ENCODE peak calls at places on chromosome 18, in six cellular contexts. E is amniotic stem cell, M is head of caudate nucleus, V is AG10803, I is activated T-helper 1 cell treated with Interleukin-2 at 50 U/mL for 16 hours, G is uterus. H is an unnamed sample.

GRCh38 chr18:79567481-79568147 is 112.0 kb upstream of the CTDP1 start:
- DNase-seq in M (no peak), G (peak), V (peak), I (no peak), E (peak), H (no peak)

GRCh38 chr18:59208602-59209001 is 11.4 kb upstream of the GRP start:
- DNase-seq in M (no peak), I (no peak), G (no peak), E (no peak), V (no peak), H (no peak)

GRCh38 chr18:63160172-63160995 is 159.2 kb downstream of the BCL2 start:
- DNase-seq in G (no peak), E (no peak), V (no peak), I (no peak), M (no peak), H (no peak)

GRCh38 chr18:8260319-8260718 is 348.9 kb upstream of the RAB12 start:
- DNase-seq in I (no peak), G (no peak), V (peak), E (no peak), M (no peak), H (peak)

GRCh38 chr18:73577365-73577764 is 570.3 kb downstream of the FBXO15 start:
- DNase-seq in M (no peak), G (no peak), I (no peak), V (peak), E (no peak), H (no peak)

GRCh38 chr18:12246849-12247808 is 7.0 kb upstream of the CIDEA start:
- DNase-seq in G (no peak), M (no peak), E (no peak), I (no peak), V (no peak), H (no peak)

GRCh38 chr18:50231621-50232020 is 34.7 kb downstream of the CFAP53 start:
- DNase-seq in E (no peak), M (no peak), G (no peak), I (no peak), V (no peak), H (no peak)

GRCh38 chr18:45277870-45278269 is 337.4 kb upstream of the SLC14A2 start:
- DNase-seq in I (no peak), E (no peak), G (no peak), M (no peak), V (no peak), H (no peak)

GRCh38 chr18:44792456-44793080 is 111.9 kb downstream of the SETBP1 start:
- DNase-seq in G (no peak), V (peak), I (no peak), M (no peak), E (peak), H (no peak)

GRCh38 chr18:11946756-11947155 is 34.6 kb upstream of the IMPA2 start:
- DNase-seq in E (no peak), V (peak), I (no peak), G (peak), M (no peak), H (no peak)

GRCh38 chr18:23155537-23155936 is 20.3 kb downstream of the CABLES1 start:
- DNase-seq in M (no peak), G (no peak), V (no peak), I (no peak), E (no peak), H (no peak)